ENCODE peak calls at places on chromosomes 5 and 9, in four cellular contexts. W is CD8-positive, alpha-beta memory T cell; E is transverse colon; D is Jurkat, Clone E6-1. V is an unnamed sample.

GRCh38 chr9:83583151-83584014 is 39.6 kb upstream of the IDNK start:
- DNase-seq in W (no peak), E (peak; percentile 27), D (peak; percentile 61), V (peak; percentile 33)

GRCh38 chr5:96661101-96661840 is 905 bp upstream of the CAST start:
- DNase-seq in W (peak; percentile 14), E (peak; percentile 39), D (no peak), V (peak; percentile 53)

GRCh38 chr5:54022156-54022685 is 288.2 kb downstream of the ARL15 start:
- DNase-seq in W (no peak), E (no peak), D (no peak), V (no peak)

GRCh38 chr5:146647656-146648199 is 131.7 kb upstream of the GPR151 start:
- DNase-seq in W (no peak), E (no peak), D (no peak), V (no peak)

GRCh38 chr9:15417626-15418025 is 5.0 kb upstream of the SNAPC3 start:
- DNase-seq in W (no peak), E (no peak), D (no peak), V (no peak)

GRCh38 chr5:157486861-157487260 is 26.8 kb downstream of the NIPAL4 start:
- DNase-seq in W (no peak), E (no peak), D (no peak), V (no peak)

GRCh38 chr9:109901191-109901590 is 121.2 kb downstream of the PALM2AKAP2 start:
- DNase-seq in W (no peak), E (no peak), D (no peak), V (no peak)

GRCh38 chr5:150931368-150931965 is 26.7 kb upstream of the ZNF300 start:
- DNase-seq in W (no peak), E (no peak), D (no peak), V (no peak)

GRCh38 chr9:128393971-128394370 is 22.8 kb downstream of the URM1 start:
- DNase-seq in W (no peak), E (no peak), D (no peak), V (no peak)

GRCh38 chr5:590343-590742 is 21.8 kb upstream of the CEP72 start:
- DNase-seq in W (no peak), E (no peak), D (no peak), V (no peak)

GRCh38 chr5:137304227-137304874 is 194.8 kb downstream of the SPOCK1 start:
- DNase-seq in W (no peak), E (peak; percentile 75), D (no peak), V (no peak)

GRCh38 chr5:180868960-180869359 is 7.9 kb upstream of the ZFP62 start:
- DNase-seq in W (peak; percentile 34), E (peak; percentile 95), D (peak; percentile 57), V (peak; percentile 44)

GRCh38 chr5:122846051-122846567 is 696 bp downstream of the SNX24 start:
- DNase-seq in W (no peak), E (no peak), D (no peak), V (no peak)

GRCh38 chr5:31385774-31386537 is 145.9 kb downstream of the DROSHA start:
- DNase-seq in W (no peak), E (no peak), D (no peak), V (no peak)

GRCh38 chr9:137165250-137165836 is 4.5 kb downstream of the LRRC26 start:
- DNase-seq in W (no peak), E (no peak), D (no peak), V (no peak)

GRCh38 chr9:103319979-103320378 is 324.8 kb downstream of the CYLC2 start:
- DNase-seq in W (no peak), E (no peak), D (peak; percentile 50), V (no peak)

GRCh38 chr5:10400834-10401233 is 40.8 kb upstream of the ROPN1L start:
- DNase-seq in W (no peak), E (no peak), D (no peak), V (no peak)

GRCh38 chr9:97501177-97501971 is at the start of gene TMOD1:
- DNase-seq in W (peak; percentile 26), E (peak; percentile 79), D (peak; percentile 70), V (no peak)

V was measured in naive thymus-derived CD8-positive, alpha-beta T cell.